ENCODE peak calls at places on chromosome 10, in ten cellular contexts. F is astrocyte of the cerebellum, T is IMR-90, B is progenitor cell of endocrine pancreas, W is GM06990, U is uterus, S is dorsolateral prefrontal cortex, Y is transverse colon, A is pancreas, J is mammary epithelial cell. L is an unnamed sample.

GRCh38 chr10:74556072-74556705 is 270.2 kb upstream of the KAT6B start:
- DNase-seq in F (no peak), T (no peak), B (no peak), W (no peak), U (no peak), S (no peak), Y (no peak), A (no peak), J (no peak), L (no peak)

GRCh38 chr10:80064120-80064886 is 14.2 kb upstream of the TMEM254 start:
- DNase-seq in F (no peak), T (no peak), B (no peak), W (no peak), U (no peak), S (no peak), Y (no peak), A (no peak), J (no peak), L (no peak)

GRCh38 chr10:4331150-4331549 is 494.9 kb upstream of the AKR1E2 start:
- DNase-seq in F (no peak), T (no peak), B (no peak), W (no peak), U (no peak), S (no peak), Y (no peak), A (no peak), J (peak; percentile 52), L (no peak)

GRCh38 chr10:95214793-95215192 is 20.8 kb downstream of the ACSM6 start:
- DNase-seq in F (no peak), T (peak; percentile 76), B (no peak), W (no peak), U (no peak), S (no peak), Y (no peak), A (no peak), J (peak; percentile 92), L (no peak)

GRCh38 chr10:73888514-73888913 is 14.2 kb upstream of the CAMK2G start:
- DNase-seq in F (no peak), T (peak; percentile 21), B (no peak), W (no peak), U (no peak), S (no peak), Y (no peak), A (peak; percentile 25), J (peak; percentile 88), L (no peak)

GRCh38 chr10:112724404-112724991 is 225.5 kb upstream of the TCF7L2 start:
- DNase-seq in F (no peak), T (no peak), B (no peak), W (no peak), U (no peak), S (no peak), Y (no peak), A (no peak), J (no peak), L (no peak)

GRCh38 chr10:130561681-130562080 is 425.5 kb downstream of the GLRX3 start:
- DNase-seq in F (no peak), T (no peak), B (no peak), W (no peak), U (no peak), S (no peak), Y (no peak), A (no peak), J (no peak), L (no peak)

GRCh38 chr10:26944261-26944882 is 83.6 kb upstream of the ABI1 start:
- DNase-seq in F (no peak), T (no peak), B (no peak), W (no peak), U (no peak), S (no peak), Y (no peak), A (no peak), J (no peak), L (no peak)

GRCh38 chr10:101643546-101643945 is 51.4 kb downstream of the FBXW4 start:
- DNase-seq in F (no peak), T (no peak), B (no peak), W (no peak), U (no peak), S (no peak), Y (no peak), A (no peak), J (no peak), L (no peak)

GRCh38 chr10:22805304-22805703 is 90.9 kb upstream of the PIP4K2A start:
- DNase-seq in F (no peak), T (peak; percentile 58), B (no peak), W (no peak), U (no peak), S (no peak), Y (no peak), A (no peak), J (no peak), L (no peak)
- TF ChIP-seq CTCF in F (no peak), T (peak; percentile 15), B (no peak), W (no peak), U (no peak), S (peak; percentile 22), Y (no peak), A (no peak), J (no peak), L (no peak)

GRCh38 chr10:89554433-89554832 is 19.0 kb upstream of the SLC16A12 start:
- DNase-seq in F (no peak), T (no peak), B (no peak), W (no peak), U (no peak), S (no peak), Y (no peak), A (no peak), J (no peak), L (no peak)

GRCh38 chr10:89555688-89556445 is 20.5 kb upstream of the SLC16A12 start:
- DNase-seq in F (no peak), T (peak; percentile 37), B (no peak), W (no peak), U (no peak), S (no peak), Y (no peak), A (no peak), J (peak; percentile 16), L (no peak)

GRCh38 chr10:89552213-89552612 is 16.8 kb upstream of the SLC16A12 start:
- DNase-seq in F (no peak), T (no peak), B (no peak), W (no peak), U (no peak), S (no peak), Y (no peak), A (no peak), J (no peak), L (no peak)

GRCh38 chr10:89553064-89553734 is 17.8 kb upstream of the SLC16A12 start:
- DNase-seq in F (peak; percentile 84), T (peak; percentile 97), B (no peak), W (no peak), U (no peak), S (no peak), Y (no peak), A (no peak), J (peak; percentile 88), L (no peak)

DNA sequence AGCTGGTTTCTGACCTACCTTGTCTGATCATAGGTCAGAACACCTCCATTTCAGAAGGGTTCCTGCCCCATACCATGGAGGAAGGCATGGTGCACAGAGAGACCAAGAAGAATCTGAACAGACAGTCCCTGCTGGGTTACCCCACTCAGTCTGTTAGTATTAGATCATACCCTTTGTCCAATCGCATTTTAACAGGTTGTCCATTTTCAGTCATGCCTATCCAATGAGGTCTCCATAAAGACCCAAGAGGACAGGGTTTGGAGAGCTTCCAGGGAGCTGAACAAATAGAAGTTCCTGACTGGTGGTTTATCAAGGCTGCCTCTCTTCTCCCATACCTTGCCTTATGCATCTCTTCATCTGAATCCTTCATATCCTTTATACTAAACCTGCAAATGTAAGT is 21.2 kb upstream of the SLC16A12 start:
- DNase-seq in F (no peak), T (peak; percentile 45), B (no peak), W (no peak), U (no peak), S (no peak), Y (no peak), A (no peak), J (no peak), L (no peak)
- TF ChIP-seq CTCF in F (no peak), T (no peak), B (no peak), W (no peak), U (no peak), S (no peak), Y (no peak), A (no peak), J (no peak), L (no peak)

DNA sequence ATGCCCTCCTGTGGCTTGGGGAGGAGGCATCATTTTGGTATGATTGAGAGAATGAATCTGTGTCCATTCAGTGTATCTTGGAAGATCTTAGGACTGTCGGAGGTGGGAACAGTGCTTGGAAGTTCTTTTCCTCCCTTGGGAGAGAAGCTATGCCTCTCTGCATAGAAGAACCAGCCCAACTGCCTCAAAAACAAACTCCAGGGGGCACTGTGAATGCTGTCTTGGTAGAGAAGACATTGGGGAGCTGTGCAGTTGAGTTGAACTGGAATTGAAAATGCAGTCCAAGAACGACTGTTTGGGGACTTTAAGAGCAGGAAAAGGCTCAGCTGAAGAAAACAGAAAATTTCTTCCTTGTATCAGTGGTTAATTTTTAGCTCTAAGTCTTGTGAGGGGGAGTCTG is 4.9 kb upstream of the GJD4 start:
- DNase-seq in F (no peak), T (no peak), B (no peak), W (no peak), U (no peak), S (no peak), Y (no peak), A (no peak), J (no peak), L (no peak)
- TF ChIP-seq CTCF in F (no peak), T (peak; percentile 8), B (peak; percentile 10), W (peak; percentile 19), U (no peak), S (no peak), Y (no peak), A (no peak), J (peak; percentile 25), L (no peak)

GRCh38 chr10:31383810-31384588 is 65.0 kb downstream of the ZEB1 start:
- DNase-seq in F (no peak), T (no peak), B (no peak), W (peak; percentile 73), U (no peak), S (no peak), Y (no peak), A (no peak), J (no peak), L (no peak)

GRCh38 chr10:31384589-31384949 is 65.6 kb downstream of the ZEB1 start:
- DNase-seq in F (no peak), T (peak; percentile 38), B (no peak), W (no peak), U (no peak), S (no peak), Y (no peak), A (no peak), J (no peak), L (no peak)

GRCh38 chr10:31381171-31381570 is 62.2 kb downstream of the ZEB1 start:
- DNase-seq in F (no peak), T (no peak), B (no peak), W (no peak), U (no peak), S (no peak), Y (no peak), A (no peak), J (no peak), L (no peak)

DNA sequence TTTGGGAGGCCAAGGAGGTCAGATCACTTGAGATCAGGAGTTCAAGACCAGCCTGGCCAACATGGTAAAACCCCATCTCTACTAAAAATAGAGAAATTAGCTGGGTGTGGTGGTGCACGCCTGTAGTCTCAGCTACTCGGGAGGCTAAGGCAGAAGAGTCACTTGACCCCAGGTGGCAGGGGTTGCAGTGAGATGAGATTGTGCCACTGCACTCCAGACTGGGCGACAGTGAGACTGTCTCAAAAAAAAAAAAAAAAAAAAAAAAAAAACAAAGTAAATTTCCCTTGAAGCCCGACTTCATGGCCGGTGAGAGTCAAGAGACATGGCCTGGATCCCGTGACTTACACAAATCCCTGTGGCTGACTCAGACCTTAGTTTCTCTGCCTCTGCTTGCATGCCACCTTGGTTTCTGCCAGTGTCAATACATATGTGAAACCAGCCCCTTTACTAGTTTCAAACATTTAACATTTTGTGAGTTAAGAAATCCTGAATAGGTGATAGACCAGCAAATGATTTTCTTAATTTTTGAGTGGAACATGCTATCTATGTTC is 62.8 kb downstream of the ZEB1 start:
- DNase-seq in F (no peak), T (peak; percentile 55), B (no peak), W (peak; percentile 27), U (no peak), S (no peak), Y (no peak), A (no peak), J (peak; percentile 50), L (no peak)
- TF ChIP-seq CTCF in F (no peak), T (no peak), B (no peak), W (no peak), U (no peak), S (no peak), Y (no peak), A (no peak), J (no peak), L (no peak)

L was measured in type B pancreatic cell.